ENCODE peak calls at places on chromosome 21, in nine cellular contexts. F is epithelial cell of esophagus; R is Panc1; B is mucosa of descending colon; K is IMR-90; I is CD8-positive, alpha-beta T cell; A is BE2C; T is tibial nerve; U is brain microvascular endothelial cell. D is an unnamed sample.

GRCh38 chr21:15781986-15782385 is 52.2 kb downstream of the USP25 start:
- DNase-seq in F (peak; percentile 24), R (no peak), B (no peak), K (no peak), I (no peak), A (no peak), T (no peak), U (no peak), D (no peak)

GRCh38 chr21:28294046-28294445 is 698.6 kb downstream of the LTN1 start:
- DNase-seq in F (peak; percentile 54), R (no peak), B (no peak), K (peak; percentile 72), I (no peak), A (no peak), T (no peak), U (no peak), D (no peak)

GRCh38 chr21:29163381-29164115 is 33.1 kb downstream of the MAP3K7CL start:
- DNase-seq in F (no peak), R (no peak), B (no peak), K (no peak), I (no peak), A (no peak), T (no peak), U (no peak), D (no peak)

GRCh38 chr21:31334648-31335121 is 9.4 kb downstream of the TIAM1 start:
- DNase-seq in F (peak; percentile 42), R (no peak), B (no peak), K (no peak), I (no peak), A (no peak), T (no peak), U (no peak), D (no peak)

GRCh38 chr21:31667141-31667540 is 7.6 kb downstream of the SOD1 start:
- DNase-seq in F (peak; percentile 47), R (no peak), B (no peak), K (no peak), I (no peak), A (no peak), T (no peak), U (no peak), D (no peak)

GRCh38 chr21:27480841-27481261 is 514.0 kb upstream of the ADAMTS5 start:
- DNase-seq in F (peak; percentile 75), R (no peak), B (no peak), K (peak; percentile 64), I (no peak), A (no peak), T (no peak), U (peak; percentile 28), D (no peak)

GRCh38 chr21:29231781-29232548 is 66.8 kb upstream of the BACH1 start:
- DNase-seq in F (peak; percentile 41), R (no peak), B (no peak), K (no peak), I (no peak), A (no peak), T (no peak), U (no peak), D (no peak)

GRCh38 chr21:25607151-25607811 is at the start of gene MRPL39:
- DNase-seq in F (peak; percentile 93), R (peak; percentile 52), B (peak; percentile 92), K (peak; percentile 88), I (peak; percentile 91), A (peak; percentile 96), T (peak; percentile 58), U (peak; percentile 86), D (peak; percentile 92)

DNA sequence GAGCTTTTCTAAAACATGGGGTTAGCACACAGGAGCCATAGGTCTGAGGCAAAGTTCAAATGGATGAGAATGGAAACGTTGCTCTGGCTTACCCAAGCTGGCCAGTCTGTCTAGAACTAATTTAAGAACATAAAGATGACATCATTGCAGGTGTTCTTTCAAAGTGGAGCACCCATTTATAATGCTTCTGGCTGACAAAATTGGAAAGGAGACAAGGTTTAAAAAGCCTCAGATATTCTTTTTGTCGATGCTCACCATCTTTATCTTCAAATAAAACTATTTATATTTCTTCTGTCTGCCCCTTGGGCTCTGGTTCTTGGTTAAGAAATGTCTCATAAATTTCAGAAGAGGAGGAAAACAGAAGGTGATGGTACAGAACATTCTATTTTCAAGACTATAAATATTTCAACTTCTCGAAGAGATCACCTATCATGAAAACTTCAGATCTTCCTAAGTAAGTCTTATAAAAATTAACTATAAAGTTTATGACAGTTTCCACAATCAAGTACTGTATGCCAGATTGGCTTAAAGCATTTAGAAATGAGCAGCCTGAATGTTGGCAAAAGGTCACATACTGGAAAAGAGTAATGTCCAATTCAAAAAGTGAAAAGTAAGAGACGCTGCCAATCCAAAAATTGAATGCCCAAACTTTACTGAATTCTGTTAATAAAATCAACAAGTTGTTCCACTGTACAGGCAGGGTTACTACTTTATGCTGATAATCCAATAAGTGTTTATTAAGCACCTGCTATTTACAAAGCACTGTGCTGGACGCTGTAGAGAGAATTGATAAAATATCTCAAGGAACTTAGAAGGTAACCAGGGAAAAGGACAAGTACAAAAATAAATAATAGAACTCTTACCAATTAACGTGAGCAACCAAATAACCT is 92.0 kb downstream of the ETS2 start:
- DNase-seq in F (no peak), R (no peak), B (no peak), K (no peak), I (no peak), A (no peak), T (no peak), U (no peak), D (no peak)
- H3K4me3 ChIP-seq in F (no peak overlapping the region), R (no peak overlapping the region), B (no peak overlapping the region), K (no peak overlapping the region), I (no peak overlapping the region), A (no peak overlapping the region), T (no peak overlapping the region), U (no peak overlapping the region), D (no peak overlapping the region)

GRCh38 chr21:46211376-46211775 is 17.2 kb downstream of the LSS start:
- DNase-seq in F (no peak), R (no peak), B (no peak), K (no peak), I (no peak), A (no peak), T (no peak), U (no peak), D (no peak)

GRCh38 chr21:46212721-46213484 is 15.7 kb downstream of the LSS start:
- DNase-seq in F (no peak), R (no peak), B (peak; percentile 17), K (no peak), I (no peak), A (peak; percentile 4), T (no peak), U (no peak), D (no peak)

GRCh38 chr21:46208761-46209721 is 19.5 kb downstream of the LSS start:
- DNase-seq in F (no peak), R (no peak), B (peak; percentile 9), K (no peak), I (no peak), A (peak; percentile 8), T (no peak), U (no peak), D (no peak)

GRCh38 chr21:46211786-46212720 is 16.5 kb downstream of the LSS start:
- DNase-seq in F (peak; percentile 52), R (no peak), B (peak; percentile 9), K (no peak), I (no peak), A (peak; percentile 2), T (no peak), U (no peak), D (no peak)

DNA sequence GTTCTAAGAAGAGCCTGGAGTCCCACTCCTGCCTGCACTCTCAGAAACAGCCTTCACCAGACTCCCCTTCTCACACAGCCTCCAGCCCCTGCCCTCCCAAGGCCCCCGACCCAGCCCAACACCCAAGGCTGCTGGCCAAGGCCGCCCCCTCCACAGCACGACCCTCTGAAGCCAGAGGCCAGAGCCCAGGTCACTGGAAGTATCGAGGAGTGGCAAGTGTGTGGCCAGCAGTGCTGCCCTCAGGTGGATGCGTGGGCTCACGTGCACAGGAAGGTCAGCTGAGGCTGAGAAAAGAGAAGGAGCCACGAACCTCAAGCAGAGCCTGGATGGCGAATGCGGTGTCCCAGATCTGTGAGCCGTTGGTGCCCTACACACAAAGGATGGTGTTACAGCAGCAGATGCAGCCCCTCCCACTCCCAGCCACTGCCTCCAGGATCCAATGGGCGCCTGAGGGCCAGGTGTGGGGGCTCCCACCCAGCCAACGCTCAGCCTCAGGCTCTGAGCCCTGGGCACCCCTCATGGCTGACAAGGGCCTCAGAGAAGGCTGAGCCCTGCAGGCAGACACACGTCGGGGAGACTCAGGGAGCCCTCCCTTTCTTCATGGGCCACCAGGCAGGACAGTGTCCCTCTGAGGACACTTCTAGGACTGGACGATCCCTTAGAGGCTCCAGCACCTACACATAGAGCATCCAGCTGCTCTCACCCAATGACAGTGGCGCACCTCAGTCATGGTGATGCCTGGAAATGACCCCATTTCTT is 18.0 kb downstream of the LSS start:
- DNase-seq in F (no peak), R (no peak), B (peak; percentile 11), K (no peak), I (no peak), A (peak; percentile 3), T (no peak), U (no peak), D (no peak)
- TF ChIP-seq CTCF in F (no peak), R (no peak), B (no peak), K (no peak), I (no peak), A (peak; percentile 18), T (no peak), U (peak; percentile 16), D (no peak)

GRCh38 chr21:34997295-34997694 is 51.8 kb downstream of the RUNX1 start:
- DNase-seq in F (no peak), R (no peak), B (no peak), K (no peak), I (no peak), A (no peak), T (no peak), U (no peak), D (no peak)
- H3K4me3 ChIP-seq in F (no peak overlapping the region), R (no peak overlapping the region), B (no peak overlapping the region), K (no peak overlapping the region), I (no peak overlapping the region), A (no peak overlapping the region), T (no peak overlapping the region), U (no peak overlapping the region), D (no peak overlapping the region)

GRCh38 chr21:42366292-42367010 is at the start of gene TFF1:
- DNase-seq in F (no peak), R (peak; percentile 27), B (peak; percentile 64), K (peak; percentile 10), I (no peak), A (no peak), T (no peak), U (peak; percentile 32), D (no peak)
- TF ChIP-seq CTCF in F (no peak), R (no peak), B (no peak), K (no peak), I (no peak), A (no peak), T (no peak), U (no peak), D (no peak)

DNA sequence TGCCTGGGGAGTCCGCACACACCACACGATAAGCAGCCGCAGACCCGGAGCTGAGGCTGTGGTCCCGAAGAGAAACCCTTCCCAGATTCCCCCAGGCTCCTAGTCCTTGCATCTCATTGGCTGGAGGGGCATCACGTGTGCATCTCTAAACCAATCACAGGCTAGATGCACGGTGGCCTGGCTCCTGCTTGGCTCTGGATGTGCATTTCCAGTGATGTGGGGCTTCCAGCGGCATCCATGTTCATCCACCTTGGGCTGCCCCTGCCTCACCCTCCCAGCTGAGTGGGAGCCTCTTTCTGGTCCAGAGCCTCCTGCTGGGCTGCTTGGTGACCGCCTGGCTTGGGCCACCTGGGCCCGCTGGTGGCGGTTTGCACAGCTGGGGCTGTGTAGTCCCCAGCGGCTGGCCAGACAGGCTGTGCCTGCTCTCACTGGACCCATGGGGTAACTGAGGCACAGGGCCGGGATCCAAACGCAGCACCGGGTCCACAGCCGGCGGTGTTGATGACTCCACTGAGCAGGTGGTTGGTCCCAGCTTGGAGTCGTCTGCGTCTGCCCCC is 41.1 kb downstream of the COL6A1 start:
- DNase-seq in F (no peak), R (no peak), B (no peak), K (no peak), I (no peak), A (no peak), T (no peak), U (no peak), D (no peak)
- H3K4me3 ChIP-seq in F (no peak overlapping the region), R (no peak overlapping the region), B (no peak overlapping the region), K (no peak overlapping the region), I (no peak overlapping the region), A (no peak overlapping the region), T (peak overlapping the region; percentile 43), U (no peak overlapping the region), D (no peak overlapping the region)

D was measured in GM06990.